ENCODE peak calls at places on chromosomes 12 and 14, in six cellular contexts. W is NCI-H69, K is frontal cortex, R is HFF-Myc, D is Calu3, Q is NCI-H1092. Z is an unnamed sample.

GRCh38 chr12:3303410-3304136 is 187.4 kb upstream of the PRMT8 start:
- DNase-seq in D (no peak), K (no peak), R (no peak), Q (peak), W (peak), Z (no peak)

GRCh38 chr14:99733551-99734405 is 49.7 kb downstream of the CYP46A1 start:
- DNase-seq in Q (no peak), D (no peak), W (no peak), R (no peak), K (no peak), Z (no peak)

GRCh38 chr12:20492251-20492728 is 124.0 kb downstream of the PDE3A start:
- DNase-seq in Q (no peak), K (no peak), D (peak), R (peak), W (peak), Z (peak)

GRCh38 chr12:94109154-94109553 is 39.2 kb upstream of the PLXNC1 start:
- DNase-seq in K (no peak), W (peak), R (peak), D (no peak), Q (no peak), Z (no peak)

GRCh38 chr14:61678966-61679365 is 16.3 kb upstream of the HIF1A start:
- DNase-seq in D (no peak), Q (no peak), W (peak), R (no peak), K (no peak), Z (no peak)

GRCh38 chr12:91918431-91918830 is 227.2 kb downstream of the BTG1 start:
- DNase-seq in K (no peak), W (peak), R (no peak), Q (no peak), D (no peak), Z (no peak)

GRCh38 chr12:127280393-127281275 is 986.3 kb upstream of the TMEM132C start:
- DNase-seq in R (no peak), K (peak), D (no peak), W (peak), Q (peak), Z (peak)

GRCh38 chr12:48882325-48882687 is 16.6 kb upstream of the RND1 start:
- DNase-seq in Q (no peak), K (no peak), R (no peak), D (peak), W (peak), Z (no peak)

GRCh38 chr14:79924583-79924982 is 286.7 kb downstream of the DIO2 start:
- DNase-seq in W (peak), R (no peak), D (no peak), K (no peak), Q (no peak), Z (no peak)

GRCh38 chr14:103442288-103442687 is 57.1 kb downstream of the MARK3 start:
- DNase-seq in R (no peak), W (no peak), D (no peak), Q (no peak), K (no peak), Z (no peak)

GRCh38 chr12:47747115-47747514 is 11.6 kb downstream of the RAPGEF3 start:
- DNase-seq in K (no peak), D (no peak), Q (no peak), R (no peak), W (peak), Z (no peak)

GRCh38 chr14:78232666-78233065 is 62.5 kb downstream of the NRXN3 start:
- DNase-seq in W (peak), K (no peak), R (no peak), Q (peak), D (no peak), Z (no peak)

GRCh38 chr12:19191089-19191488 is 61.6 kb downstream of the PLEKHA5 start:
- DNase-seq in D (no peak), W (no peak), R (no peak), K (no peak), Q (no peak), Z (no peak)

GRCh38 chr12:78421011-78421410 is 443.6 kb upstream of the SYT1 start:
- DNase-seq in Q (no peak), K (no peak), W (no peak), R (no peak), D (no peak), Z (no peak)

GRCh38 chr12:49089831-49090773 is 4.5 kb downstream of the DHH start:
- DNase-seq in Q (no peak), D (peak), W (peak), K (no peak), R (no peak), Z (no peak)

GRCh38 chr12:23954332-23954731 is 4.9 kb upstream of the SOX5 start:
- DNase-seq in D (no peak), W (peak), R (no peak), K (no peak), Q (no peak), Z (no peak)

GRCh38 chr12:124700810-124701594 is 133.6 kb upstream of the NCOR2 start:
- DNase-seq in Q (no peak), R (no peak), D (no peak), K (no peak), W (no peak), Z (no peak)

GRCh38 chr14:75198291-75198933 is 22.0 kb upstream of the TMED10 start:
- DNase-seq in R (no peak), K (peak), D (no peak), W (peak), Q (peak), Z (no peak)

GRCh38 chr14:60206837-60207533 is 41.8 kb upstream of the DHRS7 start:
- DNase-seq in R (no peak), K (no peak), D (no peak), Q (no peak), W (no peak), Z (no peak)

GRCh38 chr12:46788247-46788887 is 37.4 kb downstream of the SLC38A4 start:
- DNase-seq in D (no peak), K (no peak), W (peak), R (no peak), Q (no peak), Z (no peak)

GRCh38 chr14:35879141-35879648 is 53.1 kb downstream of the BRMS1L start:
- DNase-seq in D (no peak), K (no peak), Q (no peak), R (no peak), W (peak), Z (no peak)

GRCh38 chr14:58824796-58825195 is 187.0 kb downstream of the DACT1 start:
- DNase-seq in D (no peak), R (no peak), K (no peak), Q (no peak), W (no peak), Z (no peak)

GRCh38 chr14:75831455-75831854 is 150.3 kb downstream of the TGFB3 start:
- DNase-seq in W (peak), K (no peak), R (peak), D (peak), Q (peak), Z (no peak)

Z was measured in HCT116.